ENCODE peak calls at places on chromosomes 7 and 10, in six cellular contexts. J is mesenchymal stem cell, X is H9, T is neuronal stem cell, R is IMR-90, S is H1. H is an unnamed sample.

GRCh38 chr10:69018613-69019012 is 30.0 kb downstream of the KIFBP start:
- DNase-seq in T (no peak), X (no peak), R (no peak), J (no peak), S (peak), H (no peak)

GRCh38 chr10:48516878-48517277 is 88.0 kb downstream of the ARHGAP22 start:
- DNase-seq in J (no peak), R (no peak), S (no peak), X (no peak), T (no peak), H (no peak)

GRCh38 chr7:73742753-73743641 is 4.4 kb upstream of the ABHD11 start:
- DNase-seq in X (peak), T (peak), S (peak), J (peak), R (no peak), H (peak)

GRCh38 chr7:128168667-128169210 is 72.3 kb upstream of the LEP start:
- DNase-seq in T (peak), R (no peak), S (peak), J (peak), X (peak), H (peak)

GRCh38 chr7:100013328-100013676 is 2.1 kb upstream of the ZKSCAN1 start:
- DNase-seq in R (no peak), J (no peak), X (no peak), S (no peak), T (no peak), H (no peak)

GRCh38 chr7:33958126-33958525 is 52.8 kb downstream of the BMPER start:
- DNase-seq in J (peak), R (no peak), T (no peak), S (no peak), X (no peak), H (no peak)

GRCh38 chr10:118002581-118002980 is 44.2 kb downstream of the RAB11FIP2 start:
- DNase-seq in T (no peak), S (no peak), R (peak), X (no peak), J (peak), H (peak)

GRCh38 chr7:32611700-32612099 is 116.4 kb downstream of the AVL9 start:
- DNase-seq in X (no peak), T (no peak), R (no peak), S (no peak), J (no peak), H (no peak)

GRCh38 chr7:29866490-29866930 is 60.2 kb downstream of the WIPF3 start:
- DNase-seq in X (no peak), S (no peak), R (peak), J (no peak), T (no peak), H (no peak)

GRCh38 chr7:12518920-12519681 is 51.4 kb upstream of the SCIN start:
- DNase-seq in X (peak), R (no peak), S (peak), J (peak), T (no peak), H (peak)

GRCh38 chr10:22958338-22958737 is 30.5 kb downstream of the ARMC3 start:
- DNase-seq in X (no peak), S (no peak), R (no peak), J (no peak), T (no peak), H (no peak)

GRCh38 chr7:123774498-123774897 is 25.7 kb upstream of the WASL start:
- DNase-seq in X (no peak), S (no peak), J (no peak), T (no peak), R (no peak), H (no peak)

GRCh38 chr7:81873559-81873958 is 103.7 kb upstream of the HGF start:
- DNase-seq in J (no peak), R (peak), X (no peak), T (no peak), S (no peak), H (no peak)

GRCh38 chr7:71290382-71290781 is 158.4 kb downstream of the GALNT17 start:
- DNase-seq in S (no peak), J (no peak), T (no peak), R (no peak), X (no peak), H (no peak)

GRCh38 chr7:118280319-118281012 is 56.0 kb downstream of the ANKRD7 start:
- DNase-seq in S (no peak), J (peak), R (no peak), X (no peak), T (no peak), H (no peak)

GRCh38 chr7:376306-376969 is 86.5 kb downstream of the FOXL3 start:
- DNase-seq in S (peak), J (no peak), T (no peak), R (no peak), X (peak), H (no peak)

GRCh38 chr7:12244129-12244528 is 33.0 kb downstream of the TMEM106B start:
- DNase-seq in T (peak), J (peak), R (peak), S (peak), X (peak), H (peak)

GRCh38 chr10:63083904-63084689 is 49.0 kb upstream of the NRBF2 start:
- DNase-seq in J (peak), R (peak), X (peak), S (no peak), T (peak), H (peak)

GRCh38 chr7:31022726-31023125 is 29.4 kb upstream of the ADCYAP1R1 start:
- DNase-seq in R (no peak), J (no peak), S (peak), T (no peak), X (peak), H (no peak)

GRCh38 chr10:13865758-13866491 is 279.2 kb downstream of the PRPF18 start:
- DNase-seq in J (peak), R (peak), X (peak), T (no peak), S (no peak), H (peak)

GRCh38 chr7:27168265-27168947 is 3.1 kb upstream of the HOXA9 start:
- DNase-seq in S (no peak), T (no peak), R (no peak), X (no peak), J (peak), H (peak)

GRCh38 chr7:19798986-19799385 is 25.6 kb upstream of the TMEM196 start:
- DNase-seq in T (no peak), S (no peak), X (no peak), J (no peak), R (no peak), H (no peak)

GRCh38 chr10:21130108-21130507 is 233.0 kb upstream of the NEBL start:
- DNase-seq in J (no peak), T (no peak), S (no peak), X (no peak), R (no peak), H (no peak)

GRCh38 chr7:131364767-131365344 is 37.2 kb downstream of the MKLN1 start:
- DNase-seq in X (no peak), R (no peak), S (no peak), T (no peak), J (no peak), H (no peak)

GRCh38 chr7:27784399-27785053 is 44.6 kb downstream of the TAX1BP1 start:
- DNase-seq in J (peak), T (peak), R (peak), S (no peak), X (no peak), H (peak)

GRCh38 chr7:157046681-157047080 is 36.2 kb upstream of the MNX1 start:
- DNase-seq in J (no peak), X (no peak), R (peak), S (peak), T (no peak), H (no peak)

GRCh38 chr7:66371096-66371824 is 166.1 kb downstream of the TPST1 start:
- DNase-seq in S (no peak), R (no peak), X (no peak), J (no peak), T (no peak), H (no peak)

GRCh38 chr10:11023009-11023408 is 5.3 kb downstream of the CELF2 start:
- DNase-seq in T (no peak), J (no peak), S (no peak), X (no peak), R (no peak), H (peak)

GRCh38 chr7:65946895-65947294 is 35.1 kb downstream of the GUSB start:
- DNase-seq in T (no peak), X (no peak), R (peak), S (no peak), J (peak), H (no peak)

GRCh38 chr7:97001656-97002554 is 3.4 kb upstream of the DLX6 start:
- DNase-seq in X (peak), T (peak), R (no peak), S (peak), J (no peak), H (peak)

GRCh38 chr10:50310560-50311174 is 59.4 kb upstream of the ASAH2 start:
- DNase-seq in J (no peak), X (peak), T (no peak), S (peak), R (no peak), H (peak)

GRCh38 chr10:123043409-123043925 is 34.7 kb downstream of the ACADSB start:
- DNase-seq in X (peak), T (peak), S (peak), R (peak), J (peak), H (peak)

GRCh38 chr10:85667638-85668233 is 698.9 kb downstream of the GRID1 start:
- DNase-seq in T (no peak), X (peak), R (no peak), J (no peak), S (peak), H (peak)

GRCh38 chr10:80409121-80409520 is 770 bp downstream of the PRXL2A start:
- DNase-seq in X (no peak), T (no peak), S (no peak), R (no peak), J (no peak), H (no peak)

GRCh38 chr7:151665363-151665762 is 145.7 kb upstream of the RHEB start:
- DNase-seq in J (peak), T (no peak), S (no peak), X (no peak), R (peak), H (no peak)

GRCh38 chr7:143485500-143485899 is 7.8 kb downstream of the TAS2R41 start:
- DNase-seq in T (no peak), X (no peak), S (no peak), R (peak), J (no peak), H (no peak)

DNA sequence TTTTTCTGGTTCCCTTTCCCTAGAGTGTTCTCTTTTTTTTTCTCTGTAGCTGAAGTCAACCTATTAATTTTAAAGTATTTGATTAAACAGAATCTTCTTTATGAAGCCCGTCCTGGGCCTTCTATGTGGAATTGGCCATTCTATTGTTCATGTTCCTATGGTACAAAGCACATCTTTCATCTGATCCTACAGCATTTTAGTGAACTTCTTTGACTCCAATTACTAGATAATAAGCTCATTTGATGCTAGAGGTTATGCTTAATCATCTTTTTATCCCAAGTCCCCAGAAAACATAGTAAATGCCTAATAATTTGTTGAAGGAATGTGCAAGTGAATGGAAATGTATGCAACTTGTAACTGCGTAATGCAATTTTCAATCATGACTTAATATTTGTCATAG is 472.0 kb upstream of the KLF6 start:
- DNase-seq in J (no peak), R (no peak), X (no peak), T (no peak), S (no peak), H (no peak)
- H2BK15ac ChIP-seq in J (no peak), R (no peak), X (no peak), T (no peak), S (no peak), H (no peak)

GRCh38 chr10:30028006-30028441 is 31.4 kb downstream of the JCAD start:
- DNase-seq in R (no peak), S (no peak), T (no peak), J (no peak), X (no peak), H (no peak)
- H3K9ac ChIP-seq in R (no peak), S (no peak), T (no peak), J (no peak), X (no peak), H (no peak)

GRCh38 chr7:82980130-82980529 is 182.6 kb downstream of the PCLO start:
- DNase-seq in X (no peak), R (no peak), J (no peak), S (no peak), T (no peak), H (no peak)
- H3K23ac ChIP-seq in X (no peak), R (no peak), J (no peak), S (no peak), T (no peak), H (no peak)

GRCh38 chr7:24657980-24658379 is 84.7 kb downstream of the PALS2 start:
- DNase-seq in J (no peak), R (no peak), T (no peak), X (no peak), S (no peak), H (no peak)
- H2BK15ac ChIP-seq in J (no peak), R (no peak), T (no peak), X (no peak), S (no peak), H (no peak)

DNA sequence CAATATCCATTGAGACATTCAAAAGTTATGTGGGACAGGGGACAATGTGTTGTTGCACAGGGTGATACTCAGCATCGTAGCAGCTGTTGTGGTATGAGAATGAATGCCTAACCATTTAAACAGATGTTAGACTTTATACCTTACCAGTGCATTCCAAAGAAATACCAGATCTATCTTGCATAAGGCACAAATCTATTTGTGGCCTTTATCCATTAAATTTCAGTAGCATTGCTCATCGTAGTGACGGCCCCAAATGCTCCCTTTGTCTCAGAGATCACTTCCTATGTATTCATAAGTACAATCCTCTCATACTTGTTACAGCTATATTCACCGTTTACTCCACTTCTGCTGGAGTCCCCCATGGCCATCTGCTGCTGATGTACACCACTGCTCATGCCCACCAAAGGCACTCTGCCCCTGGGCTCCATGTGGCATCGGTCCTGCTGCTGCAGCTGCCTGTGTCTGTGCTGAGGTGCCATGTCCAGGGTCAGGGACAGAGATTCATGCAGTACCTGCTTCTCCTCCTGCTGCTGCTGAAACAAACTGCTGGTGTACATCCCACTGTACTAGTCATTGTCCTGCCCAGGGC is 96.3 kb downstream of the CPED1 start:
- DNase-seq in S (no peak), T (no peak), R (peak), J (peak), X (no peak), H (no peak)
- H3K9ac ChIP-seq in S (no peak), T (no peak), R (peak), J (peak), X (no peak), H (no peak)

GRCh38 chr10:101684782-101685181 is 10.2 kb downstream of the FBXW4 start:
- DNase-seq in R (no peak), X (no peak), J (no peak), T (no peak), S (no peak), H (no peak)
- H3K23ac ChIP-seq in R (no peak), X (no peak), J (no peak), T (no peak), S (no peak), H (no peak)

DNA sequence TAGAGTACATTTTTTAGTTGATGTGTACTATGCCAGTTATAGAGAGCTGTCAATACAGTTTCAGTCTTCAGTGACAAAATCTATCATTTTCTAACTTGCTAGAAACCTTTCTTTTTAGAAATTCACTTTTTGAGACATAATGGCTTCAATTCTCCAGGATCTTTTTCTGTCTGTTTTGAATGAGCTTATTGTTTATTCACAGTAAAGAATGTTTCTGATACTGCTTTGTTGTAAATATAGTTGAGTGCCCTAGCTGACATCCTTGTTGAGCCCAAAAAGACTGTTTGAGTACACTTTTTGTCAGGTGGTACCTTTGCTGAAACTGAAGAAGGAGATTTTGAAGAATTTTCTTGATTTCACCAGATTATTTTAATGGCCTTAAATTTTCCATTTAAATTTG is 139.9 kb downstream of the PPP1R9A start:
- DNase-seq in X (no peak), R (no peak), T (no peak), J (no peak), S (no peak), H (no peak)
- H2BK15ac ChIP-seq in X (no peak), R (no peak), T (no peak), J (no peak), S (no peak), H (no peak)

GRCh38 chr7:2471396-2471795 is 4.8 kb downstream of the GRIFIN start:
- DNase-seq in T (no peak), X (peak), R (peak), S (no peak), J (peak), H (peak)
- H3K9ac ChIP-seq in T (no peak), X (no peak), R (no peak), S (no peak), J (no peak), H (peak)